ENCODE peak calls at places on chromosomes 2 and 18, in eight cellular contexts. H is RPMI8226; D is kidney; Z is frontal cortex; N is OCI-M1; L is stimulated activated naive CD8-positive, alpha-beta T cell treated with anti-CD3 and anti-CD28 coated beads, Interleukin-15, Interleukin-2, amounts not matched to agents 100 U/mL and 50 U/mL, for 24 hours; G is foreskin fibroblast; B is caudate nucleus. S is an unnamed sample.

GRCh38 chr2:190062617-190063016 is at the start of gene MSTN:
- DNase-seq in H (no peak), D (no peak), Z (no peak), N (no peak), L (no peak), G (no peak), B (no peak), S (no peak)

GRCh38 chr18:36419913-36420531 is 122.5 kb downstream of the FHOD3 start:
- DNase-seq in H (peak; percentile 61), D (no peak), Z (no peak), N (peak; percentile 9), L (no peak), G (peak; percentile 30), B (peak; percentile 12), S (peak; percentile 22)

GRCh38 chr2:110211938-110212858 is at the start of gene MTLN:
- DNase-seq in H (peak; percentile 81), D (peak; percentile 84), Z (peak; percentile 71), N (peak; percentile 52), L (peak; percentile 78), G (peak; percentile 91), B (peak; percentile 74), S (peak; percentile 78)

GRCh38 chr18:32040936-32041335 is 22.3 kb downstream of the RNF125 start:
- DNase-seq in H (no peak), D (no peak), Z (no peak), N (peak; percentile 21), L (peak; percentile 31), G (no peak), B (no peak), S (peak; percentile 92)

GRCh38 chr2:238113611-238114010 is 13.5 kb downstream of the ESPNL start:
- DNase-seq in H (no peak), D (peak; percentile 31), Z (no peak), N (no peak), L (no peak), G (no peak), B (no peak), S (no peak)

GRCh38 chr18:13893418-13893760 is 21.9 kb downstream of the MC2R start:
- DNase-seq in H (peak; percentile 70), D (no peak), Z (no peak), N (no peak), L (no peak), G (no peak), B (no peak), S (no peak)

GRCh38 chr2:199458017-199458805 is 472 bp upstream of the SATB2 start:
- DNase-seq in H (peak; percentile 49), D (peak; percentile 78), Z (peak; percentile 34), N (peak; percentile 81), L (no peak), G (no peak), B (no peak), S (peak; percentile 36)

GRCh38 chr2:149994057-149994728 is 406.6 kb upstream of the MMADHC start:
- DNase-seq in H (peak; percentile 59), D (no peak), Z (no peak), N (no peak), L (no peak), G (peak; percentile 87), B (no peak), S (no peak)

GRCh38 chr18:48838921-48839818 is 111.6 kb downstream of the SMAD7 start:
- DNase-seq in H (no peak), D (peak; percentile 71), Z (no peak), N (peak; percentile 9), L (peak; percentile 37), G (peak; percentile 93), B (no peak), S (no peak)

GRCh38 chr2:12141618-12142220 is 395.3 kb downstream of the LPIN1 start:
- DNase-seq in H (no peak), D (no peak), Z (no peak), N (no peak), L (no peak), G (no peak), B (no peak), S (no peak)

GRCh38 chr2:159614534-159615186 is 1.7 kb downstream of the BAZ2B start:
- DNase-seq in H (no peak), D (no peak), Z (no peak), N (no peak), L (no peak), G (no peak), B (no peak), S (no peak)

GRCh38 chr2:188734688-188735087 is 239.5 kb upstream of the COL3A1 start:
- DNase-seq in H (no peak), D (no peak), Z (no peak), N (no peak), L (no peak), G (no peak), B (no peak), S (no peak)

GRCh38 chr2:40394597-40394996 is 57.3 kb downstream of the SLC8A1 start:
- DNase-seq in H (no peak), D (no peak), Z (no peak), N (no peak), L (no peak), G (no peak), B (no peak), S (no peak)

GRCh38 chr2:179340678-179341077 is 76.0 kb upstream of the SESTD1 start:
- DNase-seq in H (peak; percentile 22), D (no peak), Z (no peak), N (peak; percentile 69), L (no peak), G (peak; percentile 63), B (no peak), S (peak; percentile 16)

GRCh38 chr2:37917281-37918228 is 7.5 kb upstream of the RMDN2 start:
- DNase-seq in H (no peak), D (no peak), Z (no peak), N (peak; percentile 16), L (no peak), G (peak; percentile 30), B (no peak), S (peak; percentile 16)

GRCh38 chr2:85413592-85414421 is 3.6 kb upstream of the CAPG start:
- DNase-seq in H (no peak), D (peak; percentile 90), Z (no peak), N (no peak), L (peak; percentile 77), G (peak; percentile 80), B (no peak), S (no peak)

GRCh38 chr2:3111267-3111666 is 266.4 kb downstream of the EIPR1 start:
- DNase-seq in H (no peak), D (no peak), Z (no peak), N (no peak), L (no peak), G (no peak), B (no peak), S (no peak)